ENCODE peak calls at places on chromosomes 4 and X, in five cellular contexts. One of them, this sample, is unnamed.
A peak's percentile ranks its signal among the peaks of the same experiment; 100 is the strongest.

GRCh38 chrX:78950157-78950556 is 5.0 kb downstream of the P2RY10 start:
- DNase-seq in NCI-H526 treated with DMSO at 0.1 percent for 48 hours: no peak
- DNase-seq in NCI-H1436: no peak
- DNase-seq in NCI-H2227 treated with DMSO at 0.1 percent for 48 hours: no peak
- DNase-seq in heart left ventricle: no peak
- DNase-seq in this sample: no peak

GRCh38 chrX:139751053-139751452 is 43.1 kb upstream of the MCF2 start:
- DNase-seq in NCI-H1436: no peak
- DNase-seq in NCI-H526 treated with DMSO at 0.1 percent for 48 hours: no peak
- DNase-seq in NCI-H2227 treated with DMSO at 0.1 percent for 48 hours: no peak
- DNase-seq in heart left ventricle: no peak
- DNase-seq in this sample: no peak

GRCh38 chr4:80362578-80363181 is 27.1 kb downstream of the CFAP299 start:
- DNase-seq in heart left ventricle: no peak
- DNase-seq in NCI-H526 treated with DMSO at 0.1 percent for 48 hours: no peak
- DNase-seq in NCI-H1436: peak; percentile 56
- DNase-seq in NCI-H2227 treated with DMSO at 0.1 percent for 48 hours: peak; percentile 45
- DNase-seq in this sample: peak; percentile 4

GRCh38 chr4:40669504-40669903 is 39.8 kb upstream of the RBM47 start:
- DNase-seq in NCI-H1436: no peak
- DNase-seq in heart left ventricle: no peak
- DNase-seq in NCI-H2227 treated with DMSO at 0.1 percent for 48 hours: no peak
- DNase-seq in NCI-H526 treated with DMSO at 0.1 percent for 48 hours: no peak
- DNase-seq in this sample: no peak

GRCh38 chr4:176789955-176790354 is 2.8 kb downstream of the VEGFC start:
- DNase-seq in NCI-H526 treated with DMSO at 0.1 percent for 48 hours: no peak
- DNase-seq in NCI-H2227 treated with DMSO at 0.1 percent for 48 hours: no peak
- DNase-seq in NCI-H1436: peak; percentile 61
- DNase-seq in heart left ventricle: no peak
- DNase-seq in this sample: no peak

GRCh38 chrX:22037911-22038537 is 5.9 kb downstream of the PHEX start:
- DNase-seq in NCI-H1436: no peak
- DNase-seq in heart left ventricle: no peak
- DNase-seq in NCI-H526 treated with DMSO at 0.1 percent for 48 hours: no peak
- DNase-seq in NCI-H2227 treated with DMSO at 0.1 percent for 48 hours: no peak
- DNase-seq in this sample: no peak

GRCh38 chrX:149830192-149830873 is 48.6 kb downstream of the MAGEA9 start:
- DNase-seq in heart left ventricle: no peak
- DNase-seq in NCI-H2227 treated with DMSO at 0.1 percent for 48 hours: peak; percentile 41
- DNase-seq in NCI-H1436: no peak
- DNase-seq in NCI-H526 treated with DMSO at 0.1 percent for 48 hours: no peak
- DNase-seq in this sample: no peak

GRCh38 chrX:107047622-107048021 is 47.6 kb upstream of the MORC4 start:
- DNase-seq in NCI-H526 treated with DMSO at 0.1 percent for 48 hours: no peak
- DNase-seq in NCI-H1436: no peak
- DNase-seq in heart left ventricle: no peak
- DNase-seq in NCI-H2227 treated with DMSO at 0.1 percent for 48 hours: no peak
- DNase-seq in this sample: no peak

GRCh38 chr4:36303430-36304137 is 22.2 kb downstream of the DTHD1 start:
- DNase-seq in heart left ventricle: no peak
- DNase-seq in NCI-H526 treated with DMSO at 0.1 percent for 48 hours: no peak
- DNase-seq in NCI-H2227 treated with DMSO at 0.1 percent for 48 hours: no peak
- DNase-seq in NCI-H1436: no peak
- DNase-seq in this sample: no peak

GRCh38 chr4:107050525-107051135 is 14.5 kb upstream of the DKK2 start:
- DNase-seq in NCI-H526 treated with DMSO at 0.1 percent for 48 hours: no peak
- DNase-seq in NCI-H1436: no peak
- DNase-seq in heart left ventricle: no peak
- DNase-seq in NCI-H2227 treated with DMSO at 0.1 percent for 48 hours: no peak
- DNase-seq in this sample: no peak

GRCh38 chrX:70171636-70172035 is 5.6 kb upstream of the DGAT2L6 start:
- DNase-seq in NCI-H1436: no peak
- DNase-seq in NCI-H526 treated with DMSO at 0.1 percent for 48 hours: peak; percentile 47
- DNase-seq in NCI-H2227 treated with DMSO at 0.1 percent for 48 hours: no peak
- DNase-seq in heart left ventricle: no peak
- DNase-seq in this sample: no peak

GRCh38 chr4:107736924-107737448 is 17.0 kb upstream of the PAPSS1 start:
- DNase-seq in heart left ventricle: peak; percentile 38
- DNase-seq in NCI-H1436: no peak
- DNase-seq in NCI-H526 treated with DMSO at 0.1 percent for 48 hours: peak; percentile 20
- DNase-seq in NCI-H2227 treated with DMSO at 0.1 percent for 48 hours: peak; percentile 45
- DNase-seq in this sample: peak; percentile 5

GRCh38 chr4:86092684-86093083 is 267.2 kb downstream of the MAPK10 start:
- DNase-seq in heart left ventricle: no peak
- DNase-seq in NCI-H526 treated with DMSO at 0.1 percent for 48 hours: no peak
- DNase-seq in NCI-H2227 treated with DMSO at 0.1 percent for 48 hours: no peak
- DNase-seq in NCI-H1436: no peak
- DNase-seq in this sample: no peak

GRCh38 chr4:153393397-153393796 is 48.9 kb downstream of the MND1 start:
- DNase-seq in NCI-H526 treated with DMSO at 0.1 percent for 48 hours: no peak
- DNase-seq in heart left ventricle: no peak
- DNase-seq in NCI-H2227 treated with DMSO at 0.1 percent for 48 hours: no peak
- DNase-seq in NCI-H1436: no peak
- DNase-seq in this sample: no peak

GRCh38 chrX:24494544-24495113 is 29.5 kb downstream of the PDK3 start:
- DNase-seq in NCI-H1436: no peak
- DNase-seq in NCI-H526 treated with DMSO at 0.1 percent for 48 hours: no peak
- DNase-seq in heart left ventricle: no peak
- DNase-seq in NCI-H2227 treated with DMSO at 0.1 percent for 48 hours: no peak
- DNase-seq in this sample: peak; percentile 10

GRCh38 chr4:880684-881405 is 51.3 kb downstream of the GAK start:
- DNase-seq in NCI-H526 treated with DMSO at 0.1 percent for 48 hours: no peak
- DNase-seq in NCI-H1436: no peak
- DNase-seq in NCI-H2227 treated with DMSO at 0.1 percent for 48 hours: no peak
- DNase-seq in heart left ventricle: no peak
- DNase-seq in this sample: no peak

GRCh38 chr4:33493231-33493630 is 2751.1 kb downstream of the ARAP2 start:
- DNase-seq in NCI-H1436: no peak
- DNase-seq in heart left ventricle: no peak
- DNase-seq in NCI-H526 treated with DMSO at 0.1 percent for 48 hours: no peak
- DNase-seq in NCI-H2227 treated with DMSO at 0.1 percent for 48 hours: no peak
- DNase-seq in this sample: no peak

GRCh38 chr4:79650794-79651431 is 242.9 kb upstream of the GK2 start:
- DNase-seq in NCI-H1436: no peak
- DNase-seq in NCI-H526 treated with DMSO at 0.1 percent for 48 hours: no peak
- DNase-seq in heart left ventricle: no peak
- DNase-seq in NCI-H2227 treated with DMSO at 0.1 percent for 48 hours: no peak
- DNase-seq in this sample: no peak

GRCh38 chr4:8201341-8201781 is 2.3 kb downstream of the SH3TC1 start:
- DNase-seq in heart left ventricle: no peak
- DNase-seq in NCI-H1436: no peak
- DNase-seq in NCI-H2227 treated with DMSO at 0.1 percent for 48 hours: no peak
- DNase-seq in NCI-H526 treated with DMSO at 0.1 percent for 48 hours: no peak
- DNase-seq in this sample: no peak

GRCh38 chr4:38490753-38491446 is 173.1 kb upstream of the KLF3 start:
- DNase-seq in NCI-H526 treated with DMSO at 0.1 percent for 48 hours: no peak
- DNase-seq in NCI-H1436: no peak
- DNase-seq in NCI-H2227 treated with DMSO at 0.1 percent for 48 hours: no peak
- DNase-seq in heart left ventricle: no peak
- DNase-seq in this sample: no peak

GRCh38 chrX:97616883-97617510 is 733.3 kb downstream of the RPA4 start:
- DNase-seq in NCI-H526 treated with DMSO at 0.1 percent for 48 hours: no peak
- DNase-seq in heart left ventricle: no peak
- DNase-seq in NCI-H1436: no peak
- DNase-seq in NCI-H2227 treated with DMSO at 0.1 percent for 48 hours: no peak
- DNase-seq in this sample: no peak

GRCh38 chr4:13539047-13539720 is 5.1 kb downstream of the NKX3-2 start:
- DNase-seq in NCI-H526 treated with DMSO at 0.1 percent for 48 hours: no peak
- DNase-seq in NCI-H1436: no peak
- DNase-seq in NCI-H2227 treated with DMSO at 0.1 percent for 48 hours: no peak
- DNase-seq in heart left ventricle: no peak
- DNase-seq in this sample: no peak

GRCh38 chr4:155582971-155583437 is 83.6 kb upstream of the GUCY1A1 start:
- DNase-seq in NCI-H526 treated with DMSO at 0.1 percent for 48 hours: no peak
- DNase-seq in NCI-H1436: no peak
- DNase-seq in heart left ventricle: no peak
- DNase-seq in NCI-H2227 treated with DMSO at 0.1 percent for 48 hours: no peak
- DNase-seq in this sample: no peak